ENCODE peak calls at places on chromosomes 4 and X, in five cellular contexts. One of them, this sample, is unnamed.

GRCh38 chr4:17059192-17059634 is 160.8 kb upstream of the LDB2 start:
- DNase-seq in occipital lobe: peak; percentile 9
- DNase-seq in midbrain: no peak
- DNase-seq in fibroblast of the conjunctiva: peak; percentile 89
- DNase-seq in T-helper 1 cell: no peak
- DNase-seq in this sample: peak; percentile 86

GRCh38 chr4:125116431-125116830 is 198.3 kb upstream of the FAT4 start:
- DNase-seq in fibroblast of the conjunctiva: no peak
- DNase-seq in occipital lobe: no peak
- DNase-seq in midbrain: no peak
- DNase-seq in T-helper 1 cell: no peak
- DNase-seq in this sample: no peak

GRCh38 chrX:13093489-13094140 is 49.2 kb upstream of the FAM9C start:
- DNase-seq in occipital lobe: no peak
- DNase-seq in midbrain: no peak
- DNase-seq in T-helper 1 cell: no peak
- DNase-seq in fibroblast of the conjunctiva: no peak
- DNase-seq in this sample: no peak

GRCh38 chr4:1416948-1417260 is 10.7 kb upstream of the NKX1-1 start:
- DNase-seq in midbrain: no peak
- DNase-seq in occipital lobe: no peak
- DNase-seq in T-helper 1 cell: no peak
- DNase-seq in fibroblast of the conjunctiva: no peak
- DNase-seq in this sample: no peak

GRCh38 chrX:11760958-11761357 is 2.9 kb downstream of the MSL3 start:
- DNase-seq in T-helper 1 cell: no peak
- DNase-seq in midbrain: no peak
- DNase-seq in fibroblast of the conjunctiva: no peak
- DNase-seq in occipital lobe: no peak
- DNase-seq in this sample: no peak

GRCh38 chrX:19698125-19698524 is 182.8 kb upstream of the MAP3K15 start:
- DNase-seq in occipital lobe: no peak
- DNase-seq in midbrain: no peak
- DNase-seq in T-helper 1 cell: no peak
- DNase-seq in fibroblast of the conjunctiva: no peak
- DNase-seq in this sample: no peak

GRCh38 chr4:125070869-125071268 is 243.9 kb upstream of the FAT4 start:
- DNase-seq in fibroblast of the conjunctiva: no peak
- DNase-seq in occipital lobe: no peak
- DNase-seq in T-helper 1 cell: no peak
- DNase-seq in midbrain: no peak
- DNase-seq in this sample: no peak

GRCh38 chr4:150310159-150310895 is 232.1 kb downstream of the DCLK2 start:
- DNase-seq in midbrain: no peak
- DNase-seq in occipital lobe: no peak
- DNase-seq in fibroblast of the conjunctiva: no peak
- DNase-seq in T-helper 1 cell: no peak
- DNase-seq in this sample: no peak

GRCh38 chr4:3668825-3669552 is 97.2 kb upstream of the ADRA2C start:
- DNase-seq in midbrain: no peak
- DNase-seq in T-helper 1 cell: no peak
- DNase-seq in occipital lobe: no peak
- DNase-seq in fibroblast of the conjunctiva: no peak
- DNase-seq in this sample: no peak

GRCh38 chr4:139553751-139554670 is 2.0 kb downstream of the SETD7 start:
- DNase-seq in fibroblast of the conjunctiva: no peak
- DNase-seq in occipital lobe: no peak
- DNase-seq in T-helper 1 cell: no peak
- DNase-seq in midbrain: peak; percentile 48
- DNase-seq in this sample: no peak

GRCh38 chrX:21723814-21724213 is 34.1 kb downstream of the SMPX start:
- DNase-seq in fibroblast of the conjunctiva: no peak
- DNase-seq in occipital lobe: no peak
- DNase-seq in T-helper 1 cell: no peak
- DNase-seq in midbrain: no peak
- DNase-seq in this sample: no peak

GRCh38 chr4:12679217-12679616 is 804.9 kb downstream of the RAB28 start:
- DNase-seq in midbrain: no peak
- DNase-seq in T-helper 1 cell: no peak
- DNase-seq in occipital lobe: no peak
- DNase-seq in fibroblast of the conjunctiva: no peak
- DNase-seq in this sample: no peak

GRCh38 chr4:189664693-189665250 is 275.9 kb upstream of the FRG1 start:
- DNase-seq in midbrain: no peak
- DNase-seq in occipital lobe: no peak
- DNase-seq in fibroblast of the conjunctiva: no peak
- DNase-seq in T-helper 1 cell: no peak
- DNase-seq in this sample: no peak

GRCh38 chr4:177064116-177064515 is 245.6 kb upstream of the NEIL3 start:
- DNase-seq in midbrain: no peak
- DNase-seq in T-helper 1 cell: no peak
- DNase-seq in fibroblast of the conjunctiva: no peak
- DNase-seq in occipital lobe: no peak
- DNase-seq in this sample: no peak

GRCh38 chr4:94939791-94940530 is 182.2 kb downstream of the BMPR1B start:
- DNase-seq in fibroblast of the conjunctiva: no peak
- DNase-seq in occipital lobe: no peak
- DNase-seq in midbrain: no peak
- DNase-seq in T-helper 1 cell: no peak
- DNase-seq in this sample: peak; percentile 4

GRCh38 chrX:47662144-47662657 is 3.2 kb upstream of the UXT start:
- DNase-seq in T-helper 1 cell: no peak
- DNase-seq in fibroblast of the conjunctiva: peak; percentile 57
- DNase-seq in midbrain: no peak
- DNase-seq in occipital lobe: no peak
- DNase-seq in this sample: peak; percentile 44

GRCh38 chrX:119266364-119266995 is 30.4 kb downstream of the PGRMC1 start:
- DNase-seq in fibroblast of the conjunctiva: peak; percentile 5
- DNase-seq in occipital lobe: no peak
- DNase-seq in midbrain: peak; percentile 24
- DNase-seq in T-helper 1 cell: no peak
- DNase-seq in this sample: no peak

GRCh38 chr4:133156556-133156955 is 7.5 kb downstream of the PCDH10 start:
- DNase-seq in midbrain: no peak
- DNase-seq in occipital lobe: no peak
- DNase-seq in fibroblast of the conjunctiva: no peak
- DNase-seq in T-helper 1 cell: no peak
- DNase-seq in this sample: no peak

GRCh38 chrX:75038925-75039324 is 113.7 kb upstream of the NEXMIF start:
- DNase-seq in T-helper 1 cell: no peak
- DNase-seq in fibroblast of the conjunctiva: no peak
- DNase-seq in midbrain: no peak
- DNase-seq in occipital lobe: no peak
- DNase-seq in this sample: no peak

GRCh38 chr4:164731827-164732474 is 22.0 kb upstream of the SMIM31 start:
- DNase-seq in T-helper 1 cell: peak; percentile 22
- DNase-seq in occipital lobe: peak; percentile 4
- DNase-seq in fibroblast of the conjunctiva: peak; percentile 20
- DNase-seq in midbrain: peak; percentile 60
- DNase-seq in this sample: no peak

GRCh38 chr4:26152051-26152450 is 168.8 kb upstream of the RBPJ start:
- DNase-seq in midbrain: no peak
- DNase-seq in fibroblast of the conjunctiva: no peak
- DNase-seq in occipital lobe: no peak
- DNase-seq in T-helper 1 cell: no peak
- DNase-seq in this sample: no peak